ENCODE peak calls at places on chromosomes 2 and 18, in eight cellular contexts. One of them, this sample, is unnamed.

GRCh38 chr18:75612491-75612890 is 185.0 kb upstream of the SMIM21 start:
- DNase-seq in mucosa of descending colon: no peak
- DNase-seq in CD8-positive, alpha-beta T cell: no peak
- DNase-seq in H9: no peak
- DNase-seq in cardiac muscle cell: no peak
- DNase-seq in GM23338: no peak
- DNase-seq in stomach: no peak
- DNase-seq in A549: no peak
- DNase-seq in this sample: no peak

GRCh38 chr2:86441789-86442641 is 844 bp downstream of the KDM3A start:
- DNase-seq in mucosa of descending colon: peak; percentile 74
- DNase-seq in CD8-positive, alpha-beta T cell: peak; percentile 69
- DNase-seq in H9: peak; percentile 46
- DNase-seq in cardiac muscle cell: peak; percentile 70
- DNase-seq in GM23338: peak; percentile 61
- DNase-seq in stomach: peak; percentile 51
- DNase-seq in A549: peak; percentile 60
- DNase-seq in this sample: peak; percentile 52

GRCh38 chr2:58195668-58196067 is 45.5 kb downstream of the FANCL start:
- DNase-seq in mucosa of descending colon: no peak
- DNase-seq in CD8-positive, alpha-beta T cell: no peak
- DNase-seq in H9: no peak
- DNase-seq in cardiac muscle cell: no peak
- DNase-seq in GM23338: no peak
- DNase-seq in stomach: no peak
- DNase-seq in A549: no peak
- DNase-seq in this sample: no peak

GRCh38 chr2:33034784-33035183 is 88.0 kb downstream of the LTBP1 start:
- DNase-seq in mucosa of descending colon: no peak
- DNase-seq in CD8-positive, alpha-beta T cell: no peak
- DNase-seq in H9: no peak
- DNase-seq in cardiac muscle cell: peak; percentile 62
- DNase-seq in GM23338: no peak
- DNase-seq in stomach: no peak
- DNase-seq in A549: peak; percentile 40
- DNase-seq in this sample: no peak

GRCh38 chr2:59575191-59575590 is 978.3 kb downstream of the BCL11A start:
- DNase-seq in mucosa of descending colon: no peak
- DNase-seq in CD8-positive, alpha-beta T cell: no peak
- DNase-seq in H9: no peak
- DNase-seq in cardiac muscle cell: no peak
- DNase-seq in GM23338: no peak
- DNase-seq in stomach: no peak
- DNase-seq in A549: no peak
- DNase-seq in this sample: no peak

GRCh38 chr18:63476666-63477065 is at the start of gene SERPINB5:
- DNase-seq in mucosa of descending colon: peak; percentile 93
- DNase-seq in CD8-positive, alpha-beta T cell: no peak
- DNase-seq in H9: peak; percentile 79
- DNase-seq in cardiac muscle cell: no peak
- DNase-seq in GM23338: no peak
- DNase-seq in stomach: peak; percentile 49
- DNase-seq in A549: no peak
- DNase-seq in this sample: peak; percentile 100

GRCh38 chr2:108933691-108934117 is 55.3 kb downstream of the EDAR start:
- DNase-seq in mucosa of descending colon: peak; percentile 63
- DNase-seq in CD8-positive, alpha-beta T cell: no peak
- DNase-seq in H9: no peak
- DNase-seq in cardiac muscle cell: no peak
- DNase-seq in GM23338: no peak
- DNase-seq in stomach: no peak
- DNase-seq in A549: no peak
- DNase-seq in this sample: no peak

GRCh38 chr18:23384778-23385736 is 68.0 kb upstream of the RIOK3 start:
- DNase-seq in mucosa of descending colon: peak; percentile 58
- DNase-seq in CD8-positive, alpha-beta T cell: no peak
- DNase-seq in H9: no peak
- DNase-seq in cardiac muscle cell: no peak
- DNase-seq in GM23338: no peak
- DNase-seq in stomach: no peak
- DNase-seq in A549: no peak
- DNase-seq in this sample: no peak

GRCh38 chr18:31772699-31773098 is 12.0 kb upstream of the SLC25A52 start:
- DNase-seq in mucosa of descending colon: no peak
- DNase-seq in CD8-positive, alpha-beta T cell: no peak
- DNase-seq in H9: no peak
- DNase-seq in cardiac muscle cell: no peak
- DNase-seq in GM23338: no peak
- DNase-seq in stomach: no peak
- DNase-seq in A549: no peak
- DNase-seq in this sample: no peak

GRCh38 chr2:121003391-121003790 is 267.7 kb downstream of the GLI2 start:
- DNase-seq in mucosa of descending colon: no peak
- DNase-seq in CD8-positive, alpha-beta T cell: no peak
- DNase-seq in H9: no peak
- DNase-seq in cardiac muscle cell: no peak
- DNase-seq in GM23338: no peak
- DNase-seq in stomach: no peak
- DNase-seq in A549: no peak
- DNase-seq in this sample: no peak

GRCh38 chr2:180656455-180656847 is 324.0 kb upstream of the UBE2E3 start:
- DNase-seq in mucosa of descending colon: no peak
- DNase-seq in CD8-positive, alpha-beta T cell: no peak
- DNase-seq in H9: no peak
- DNase-seq in cardiac muscle cell: no peak
- DNase-seq in GM23338: no peak
- DNase-seq in stomach: no peak
- DNase-seq in A549: peak; percentile 66
- DNase-seq in this sample: peak; percentile 86

GRCh38 chr18:70553961-70554325 is 265.1 kb downstream of the SOCS6 start:
- DNase-seq in mucosa of descending colon: no peak
- DNase-seq in CD8-positive, alpha-beta T cell: no peak
- DNase-seq in H9: no peak
- DNase-seq in cardiac muscle cell: no peak
- DNase-seq in GM23338: no peak
- DNase-seq in stomach: no peak
- DNase-seq in A549: no peak
- DNase-seq in this sample: no peak

GRCh38 chr2:226483143-226483542 is 316.5 kb downstream of the IRS1 start:
- DNase-seq in mucosa of descending colon: no peak
- DNase-seq in CD8-positive, alpha-beta T cell: no peak
- DNase-seq in H9: no peak
- DNase-seq in cardiac muscle cell: no peak
- DNase-seq in GM23338: peak; percentile 42
- DNase-seq in stomach: no peak
- DNase-seq in A549: peak; percentile 18
- DNase-seq in this sample: no peak

GRCh38 chr2:192140236-192140839 is 54.4 kb downstream of the TMEFF2 start:
- DNase-seq in mucosa of descending colon: no peak
- DNase-seq in CD8-positive, alpha-beta T cell: no peak
- DNase-seq in H9: no peak
- DNase-seq in cardiac muscle cell: no peak
- DNase-seq in GM23338: no peak
- DNase-seq in stomach: no peak
- DNase-seq in A549: no peak
- DNase-seq in this sample: no peak

GRCh38 chr18:59988098-59988706 is 88.4 kb downstream of the PMAIP1 start:
- DNase-seq in mucosa of descending colon: peak; percentile 27
- DNase-seq in CD8-positive, alpha-beta T cell: peak; percentile 40
- DNase-seq in H9: no peak
- DNase-seq in cardiac muscle cell: peak; percentile 76
- DNase-seq in GM23338: peak; percentile 65
- DNase-seq in stomach: peak; percentile 50
- DNase-seq in A549: peak; percentile 53
- DNase-seq in this sample: no peak

GRCh38 chr2:241217320-241218031 is 29.0 kb downstream of the ANO7 start:
- DNase-seq in mucosa of descending colon: peak; percentile 74
- DNase-seq in CD8-positive, alpha-beta T cell: peak; percentile 29
- DNase-seq in H9: peak; percentile 83
- DNase-seq in cardiac muscle cell: peak; percentile 81
- DNase-seq in GM23338: peak; percentile 85
- DNase-seq in stomach: peak; percentile 72
- DNase-seq in A549: peak; percentile 82
- DNase-seq in this sample: peak; percentile 16

GRCh38 chr2:240929364-240930095 is 23.4 kb downstream of the CROCC2 start:
- DNase-seq in mucosa of descending colon: no peak
- DNase-seq in CD8-positive, alpha-beta T cell: no peak
- DNase-seq in H9: no peak
- DNase-seq in cardiac muscle cell: no peak
- DNase-seq in GM23338: no peak
- DNase-seq in stomach: peak; percentile 15
- DNase-seq in A549: no peak
- DNase-seq in this sample: no peak

GRCh38 chr18:75607701-75608100 is 180.2 kb upstream of the SMIM21 start:
- DNase-seq in mucosa of descending colon: no peak
- DNase-seq in CD8-positive, alpha-beta T cell: no peak
- DNase-seq in H9: no peak
- DNase-seq in cardiac muscle cell: peak; percentile 41
- DNase-seq in GM23338: no peak
- DNase-seq in stomach: no peak
- DNase-seq in A549: no peak
- DNase-seq in this sample: no peak

GRCh38 chr2:151269798-151270568 is 8.3 kb upstream of the RBM43 start:
- DNase-seq in mucosa of descending colon: no peak
- DNase-seq in CD8-positive, alpha-beta T cell: no peak
- DNase-seq in H9: no peak
- DNase-seq in cardiac muscle cell: no peak
- DNase-seq in GM23338: no peak
- DNase-seq in stomach: no peak
- DNase-seq in A549: no peak
- DNase-seq in this sample: peak; percentile 20

GRCh38 chr18:59994357-59994756 is 94.6 kb downstream of the PMAIP1 start:
- DNase-seq in mucosa of descending colon: no peak
- DNase-seq in CD8-positive, alpha-beta T cell: no peak
- DNase-seq in H9: no peak
- DNase-seq in cardiac muscle cell: peak; percentile 6
- DNase-seq in GM23338: peak; percentile 64
- DNase-seq in stomach: no peak
- DNase-seq in A549: peak; percentile 11
- DNase-seq in this sample: no peak

GRCh38 chr2:239390546-239391285 is 10.1 kb downstream of the HDAC4 start:
- DNase-seq in mucosa of descending colon: peak; percentile 18
- DNase-seq in CD8-positive, alpha-beta T cell: no peak
- DNase-seq in H9: no peak
- DNase-seq in cardiac muscle cell: no peak
- DNase-seq in GM23338: no peak
- DNase-seq in stomach: no peak
- DNase-seq in A549: no peak
- DNase-seq in this sample: no peak

GRCh38 chr18:21315741-21316187 is 73.7 kb downstream of the GREB1L start:
- DNase-seq in mucosa of descending colon: no peak
- DNase-seq in CD8-positive, alpha-beta T cell: no peak
- DNase-seq in H9: peak; percentile 73
- DNase-seq in cardiac muscle cell: no peak
- DNase-seq in GM23338: peak; percentile 78
- DNase-seq in stomach: no peak
- DNase-seq in A549: peak; percentile 37
- DNase-seq in this sample: no peak

GRCh38 chr2:41698787-41699422 is 348.9 kb upstream of the PKDCC start:
- DNase-seq in mucosa of descending colon: peak; percentile 28
- DNase-seq in CD8-positive, alpha-beta T cell: peak; percentile 7
- DNase-seq in H9: peak; percentile 70
- DNase-seq in cardiac muscle cell: peak; percentile 45
- DNase-seq in GM23338: peak; percentile 79
- DNase-seq in stomach: no peak
- DNase-seq in A549: peak; percentile 33
- DNase-seq in this sample: no peak

GRCh38 chr2:235649418-235649817 is 155.6 kb downstream of the AGAP1 start:
- DNase-seq in mucosa of descending colon: no peak
- DNase-seq in CD8-positive, alpha-beta T cell: no peak
- DNase-seq in H9: no peak
- DNase-seq in cardiac muscle cell: no peak
- DNase-seq in GM23338: no peak
- DNase-seq in stomach: no peak
- DNase-seq in A549: no peak
- DNase-seq in this sample: no peak
- TF ChIP-seq CTCF in mucosa of descending colon: no peak
- TF ChIP-seq CTCF in CD8-positive, alpha-beta T cell: no peak
- TF ChIP-seq CTCF in H9: no peak
- TF ChIP-seq CTCF in cardiac muscle cell: no peak
- TF ChIP-seq CTCF in GM23338: no peak
- TF ChIP-seq CTCF in stomach: no peak
- TF ChIP-seq CTCF in A549: no peak
- TF ChIP-seq CTCF in this sample: no peak

GRCh38 chr2:3043726-3044125 is 333.9 kb downstream of the EIPR1 start:
- DNase-seq in mucosa of descending colon: no peak
- DNase-seq in CD8-positive, alpha-beta T cell: no peak
- DNase-seq in H9: no peak
- DNase-seq in cardiac muscle cell: no peak
- DNase-seq in GM23338: no peak
- DNase-seq in stomach: no peak
- DNase-seq in A549: no peak
- DNase-seq in this sample: no peak
- H3K4me1 ChIP-seq in mucosa of descending colon: no peaks in the 10 kb centered on the region
- H3K4me1 ChIP-seq in CD8-positive, alpha-beta T cell: no peaks in the 10 kb centered on the region
- H3K4me1 ChIP-seq in H9: no peaks in the 10 kb centered on the region
- H3K4me1 ChIP-seq in cardiac muscle cell: no peaks in the 10 kb centered on the region
- H3K4me1 ChIP-seq in GM23338: no peaks in the 10 kb centered on the region
- H3K4me1 ChIP-seq in stomach: no peaks in the 10 kb centered on the region
- H3K4me1 ChIP-seq in A549: no peaks in the 10 kb centered on the region
- H3K4me1 ChIP-seq in this sample: no peaks in the 10 kb centered on the region

DNA sequence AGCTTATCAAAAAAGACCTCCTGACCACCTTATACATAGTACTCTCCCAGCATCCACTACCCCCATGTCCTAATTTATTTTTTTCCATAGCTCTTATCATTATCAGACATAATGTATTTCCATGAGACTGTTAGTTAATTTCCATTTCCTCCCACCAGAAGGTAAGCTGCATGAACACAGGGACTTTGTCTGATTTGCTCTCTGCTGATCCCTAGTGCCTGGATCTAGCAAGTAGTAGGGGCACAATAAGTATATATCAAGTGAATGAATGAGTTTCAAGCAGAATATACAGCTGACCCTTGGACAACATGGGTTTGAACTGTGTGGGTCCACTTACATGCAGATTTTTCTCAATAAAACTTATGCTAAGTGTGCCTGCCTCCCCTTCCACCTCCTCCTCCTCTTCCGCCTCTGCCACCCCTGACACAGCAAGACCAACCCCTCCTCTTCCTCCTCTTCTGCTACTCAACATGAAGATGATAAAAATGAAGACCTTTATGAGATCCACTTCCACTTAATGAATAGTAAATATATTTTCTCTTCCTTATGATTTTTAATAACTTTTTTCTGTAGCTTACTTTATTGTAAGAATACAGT is 53.8 kb downstream of the CTAGE1 start:
- DNase-seq in mucosa of descending colon: no peak
- DNase-seq in CD8-positive, alpha-beta T cell: no peak
- DNase-seq in H9: no peak
- DNase-seq in cardiac muscle cell: peak; percentile 65
- DNase-seq in GM23338: no peak
- DNase-seq in stomach: no peak
- DNase-seq in A549: no peak
- DNase-seq in this sample: no peak
- TF ChIP-seq CTCF in mucosa of descending colon: no peak
- TF ChIP-seq CTCF in CD8-positive, alpha-beta T cell: peak; percentile 26
- TF ChIP-seq CTCF in H9: peak; percentile 40
- TF ChIP-seq CTCF in cardiac muscle cell: peak; percentile 35
- TF ChIP-seq CTCF in GM23338: peak; percentile 52
- TF ChIP-seq CTCF in stomach: no peak
- TF ChIP-seq CTCF in A549: no peak
- TF ChIP-seq CTCF in this sample: peak; percentile 38

GRCh38 chr2:44015239-44015638 is 19.4 kb upstream of the LRPPRC start:
- DNase-seq in mucosa of descending colon: no peak
- DNase-seq in CD8-positive, alpha-beta T cell: no peak
- DNase-seq in H9: no peak
- DNase-seq in cardiac muscle cell: no peak
- DNase-seq in GM23338: no peak
- DNase-seq in stomach: no peak
- DNase-seq in A549: no peak
- DNase-seq in this sample: no peak

GRCh38 chr2:44016282-44016681 is 20.5 kb upstream of the LRPPRC start:
- DNase-seq in mucosa of descending colon: peak; percentile 43
- DNase-seq in CD8-positive, alpha-beta T cell: peak; percentile 33
- DNase-seq in H9: peak; percentile 71
- DNase-seq in cardiac muscle cell: peak; percentile 72
- DNase-seq in GM23338: peak; percentile 87
- DNase-seq in stomach: peak; percentile 43
- DNase-seq in A549: peak; percentile 46
- DNase-seq in this sample: no peak
- H3K4me1 ChIP-seq in mucosa of descending colon: no peaks in the 10 kb centered on the region
- H3K4me1 ChIP-seq in CD8-positive, alpha-beta T cell: no peaks in the 10 kb centered on the region
- H3K4me1 ChIP-seq in H9: no peaks in the 10 kb centered on the region
- H3K4me1 ChIP-seq in cardiac muscle cell: no peaks in the 10 kb centered on the region
- H3K4me1 ChIP-seq in GM23338: peaks cover 13% of the 10 kb centered on the region
- H3K4me1 ChIP-seq in stomach: no peaks in the 10 kb centered on the region
- H3K4me1 ChIP-seq in A549: no peaks in the 10 kb centered on the region
- H3K4me1 ChIP-seq in this sample: no peaks in the 10 kb centered on the region